ENCODE peak calls at places on chromosomes 6 and 20, in nine cellular contexts. K is ACHN; J is astrocyte; T is Ammon's horn; Z is stimulated activated CD8-positive, alpha-beta memory T cell treated with anti-CD3 and anti-CD28 coated beads, Interleukin-7, amount 100 ng/mL, for 1 hour; O is NCI-H2081; D is suprapubic skin; U is HCEC 1CT; F is HT-29. S is an unnamed sample.

GRCh38 chr20:61516398-61517208 is 264.5 kb downstream of the CDH4 start:
- DNase-seq in K (no peak), J (peak), T (no peak), Z (no peak), O (no peak), D (no peak), U (peak), F (no peak), S (no peak)

GRCh38 chr20:38747495-38748096 is 664 bp upstream of the ACTR5 start:
- DNase-seq in K (no peak), J (no peak), T (peak), Z (no peak), O (no peak), D (no peak), U (no peak), F (no peak), S (no peak)

GRCh38 chr20:38843346-38843745 is 37.8 kb downstream of the PPP1R16B start:
- DNase-seq in K (no peak), J (no peak), T (no peak), Z (no peak), O (no peak), D (no peak), U (no peak), F (no peak), S (no peak)

GRCh38 chr6:160013987-160014868 is 45.3 kb downstream of the IGF2R start:
- DNase-seq in K (peak), J (no peak), T (no peak), Z (no peak), O (peak), D (no peak), U (no peak), F (no peak), S (peak)

GRCh38 chr6:16518265-16518664 is 243.0 kb downstream of the ATXN1 start:
- DNase-seq in K (no peak), J (no peak), T (no peak), Z (no peak), O (no peak), D (no peak), U (no peak), F (peak), S (peak)

GRCh38 chr6:118509009-118509617 is 39.0 kb upstream of the PLN start:
- DNase-seq in K (peak), J (peak), T (peak), Z (no peak), O (peak), D (no peak), U (peak), F (peak), S (peak)

GRCh38 chr6:143961868-143962643 is 46.0 kb downstream of the PLAGL1 start:
- DNase-seq in K (no peak), J (no peak), T (no peak), Z (no peak), O (no peak), D (no peak), U (no peak), F (no peak), S (no peak)

GRCh38 chr6:157241411-157241979 is 81.8 kb downstream of the TMEM242 start:
- DNase-seq in K (no peak), J (no peak), T (no peak), Z (no peak), O (no peak), D (peak), U (no peak), F (no peak), S (no peak)

GRCh38 chr6:73342174-73342573 is 11.9 kb downstream of the DPPA5 start:
- DNase-seq in K (no peak), J (no peak), T (no peak), Z (no peak), O (no peak), D (no peak), U (no peak), F (no peak), S (no peak)

GRCh38 chr6:167493310-167493709 is 168.4 kb downstream of the TTLL2 start:
- DNase-seq in K (no peak), J (no peak), T (no peak), Z (no peak), O (no peak), D (no peak), U (no peak), F (no peak), S (no peak)

GRCh38 chr6:13581700-13582229 is 7.4 kb downstream of the SIRT5 start:
- DNase-seq in K (no peak), J (no peak), T (peak), Z (no peak), O (no peak), D (no peak), U (no peak), F (no peak), S (no peak)

GRCh38 chr20:20528896-20529295 is 161.0 kb downstream of the INSM1 start:
- DNase-seq in K (no peak), J (no peak), T (no peak), Z (no peak), O (no peak), D (no peak), U (no peak), F (no peak), S (no peak)

GRCh38 chr20:61387204-61387958 is 135.3 kb downstream of the CDH4 start:
- DNase-seq in K (peak), J (peak), T (peak), Z (no peak), O (no peak), D (no peak), U (peak), F (peak), S (peak)

GRCh38 chr6:40039042-40039441 is 104.8 kb upstream of the MOCS1 start:
- DNase-seq in K (no peak), J (no peak), T (no peak), Z (no peak), O (no peak), D (no peak), U (no peak), F (no peak), S (no peak)

GRCh38 chr6:156021746-156022396 is 566.2 kb upstream of the NOX3 start:
- DNase-seq in K (no peak), J (peak), T (no peak), Z (no peak), O (no peak), D (no peak), U (peak), F (no peak), S (no peak)

GRCh38 chr6:32194825-32195651 is 2.6 kb upstream of the GPSM3 start:
- DNase-seq in K (peak), J (peak), T (peak), Z (no peak), O (peak), D (no peak), U (peak), F (peak), S (peak)

GRCh38 chr6:81262656-81263055 is 489.8 kb downstream of the TENT5A start:
- DNase-seq in K (no peak), J (no peak), T (no peak), Z (no peak), O (no peak), D (no peak), U (no peak), F (no peak), S (no peak)

GRCh38 chr6:40845588-40845987 is 193.4 kb downstream of the UNC5CL start:
- DNase-seq in K (peak), J (peak), T (peak), Z (no peak), O (peak), D (no peak), U (no peak), F (peak), S (peak)

GRCh38 chr6:158018851-158019361 is 37.2 kb downstream of the SYNJ2 start:
- DNase-seq in K (no peak), J (peak), T (no peak), Z (no peak), O (no peak), D (no peak), U (peak), F (no peak), S (no peak)

GRCh38 chr20:17504326-17504897 is 26.8 kb downstream of the BFSP1 start:
- DNase-seq in K (no peak), J (no peak), T (no peak), Z (no peak), O (no peak), D (peak), U (no peak), F (no peak), S (peak)

GRCh38 chr6:69865126-69865525 is 1.2 kb upstream of the COL19A1 start:
- DNase-seq in K (no peak), J (peak), T (no peak), Z (no peak), O (no peak), D (no peak), U (peak), F (no peak), S (no peak)

GRCh38 chr6:15268130-15268908 is 22.4 kb downstream of the JARID2 start:
- DNase-seq in K (no peak), J (no peak), T (peak), Z (no peak), O (peak), D (no peak), U (no peak), F (no peak), S (no peak)

GRCh38 chr20:25282796-25283195 is 34.9 kb downstream of the PYGB start:
- DNase-seq in K (no peak), J (no peak), T (no peak), Z (no peak), O (no peak), D (no peak), U (no peak), F (no peak), S (no peak)

GRCh38 chr6:39362487-39362865 is 40.0 kb upstream of the KCNK16 start:
- DNase-seq in K (no peak), J (no peak), T (peak), Z (no peak), O (peak), D (no peak), U (no peak), F (peak), S (no peak)

GRCh38 chr20:57874141-57874540 is 164.3 kb upstream of the PMEPA1 start:
- DNase-seq in K (no peak), J (no peak), T (no peak), Z (no peak), O (no peak), D (no peak), U (no peak), F (no peak), S (no peak)

GRCh38 chr6:148152244-148152643 is 190.4 kb upstream of the SASH1 start:
- DNase-seq in K (no peak), J (no peak), T (no peak), Z (no peak), O (no peak), D (no peak), U (no peak), F (peak), S (peak)

GRCh38 chr6:159279790-159280277 is 110.6 kb downstream of the FNDC1 start:
- DNase-seq in K (no peak), J (peak), T (no peak), Z (no peak), O (no peak), D (no peak), U (no peak), F (no peak), S (peak)